ENCODE peak calls at places on chromosomes 2 and 18, in seven cellular contexts. One of them, this sample, is unnamed.

GRCh38 chr18:3508576-3509559 is 58.9 kb downstream of the TGIF1 start:
- DNase-seq in cerebellum: no peak
- DNase-seq in activated CD4-positive, alpha-beta T cell treated with anti-CD3 and anti-CD28 coated beads, Interleukin-2, amount 50 U/mL, for 24 hours: no peak
- DNase-seq in EH: no peak
- DNase-seq in GM12865: no peak
- DNase-seq in myocyte: peak; percentile 75
- DNase-seq in NCI-H446: no peak
- DNase-seq in this sample: no peak

GRCh38 chr2:11995381-11995947 is 249.0 kb downstream of the LPIN1 start:
- DNase-seq in GM12865: no peak
- DNase-seq in activated CD4-positive, alpha-beta T cell treated with anti-CD3 and anti-CD28 coated beads, Interleukin-2, amount 50 U/mL, for 24 hours: no peak
- DNase-seq in cerebellum: no peak
- DNase-seq in EH: peak; percentile 67
- DNase-seq in myocyte: no peak
- DNase-seq in NCI-H446: no peak
- DNase-seq in this sample: no peak

GRCh38 chr2:118122768-118123335 is 34.6 kb downstream of the INSIG2 start:
- DNase-seq in GM12865: peak; percentile 13
- DNase-seq in activated CD4-positive, alpha-beta T cell treated with anti-CD3 and anti-CD28 coated beads, Interleukin-2, amount 50 U/mL, for 24 hours: no peak
- DNase-seq in NCI-H446: no peak
- DNase-seq in myocyte: no peak
- DNase-seq in cerebellum: no peak
- DNase-seq in EH: peak; percentile 19
- DNase-seq in this sample: no peak

GRCh38 chr2:61626827-61627226 is 88.7 kb upstream of the XPO1 start:
- DNase-seq in myocyte: no peak
- DNase-seq in EH: no peak
- DNase-seq in activated CD4-positive, alpha-beta T cell treated with anti-CD3 and anti-CD28 coated beads, Interleukin-2, amount 50 U/mL, for 24 hours: no peak
- DNase-seq in NCI-H446: no peak
- DNase-seq in GM12865: no peak
- DNase-seq in cerebellum: no peak
- DNase-seq in this sample: no peak

GRCh38 chr2:46779447-46779941 is 136.1 kb downstream of the MCFD2 start:
- DNase-seq in myocyte: no peak
- DNase-seq in EH: peak; percentile 48
- DNase-seq in activated CD4-positive, alpha-beta T cell treated with anti-CD3 and anti-CD28 coated beads, Interleukin-2, amount 50 U/mL, for 24 hours: no peak
- DNase-seq in NCI-H446: peak; percentile 8
- DNase-seq in cerebellum: no peak
- DNase-seq in GM12865: no peak
- DNase-seq in this sample: no peak

GRCh38 chr2:232613538-232614134 is 19.8 kb upstream of the EFHD1 start:
- DNase-seq in NCI-H446: no peak
- DNase-seq in activated CD4-positive, alpha-beta T cell treated with anti-CD3 and anti-CD28 coated beads, Interleukin-2, amount 50 U/mL, for 24 hours: no peak
- DNase-seq in myocyte: no peak
- DNase-seq in GM12865: no peak
- DNase-seq in EH: no peak
- DNase-seq in cerebellum: no peak
- DNase-seq in this sample: no peak

GRCh38 chr2:127530245-127531132 is 4.2 kb upstream of the IWS1 start:
- DNase-seq in EH: peak; percentile 74
- DNase-seq in NCI-H446: no peak
- DNase-seq in activated CD4-positive, alpha-beta T cell treated with anti-CD3 and anti-CD28 coated beads, Interleukin-2, amount 50 U/mL, for 24 hours: no peak
- DNase-seq in cerebellum: no peak
- DNase-seq in myocyte: no peak
- DNase-seq in GM12865: no peak
- DNase-seq in this sample: no peak

GRCh38 chr18:60506682-60507081 is 134.1 kb upstream of the MC4R start:
- DNase-seq in myocyte: no peak
- DNase-seq in EH: peak; percentile 8
- DNase-seq in cerebellum: no peak
- DNase-seq in NCI-H446: peak; percentile 47
- DNase-seq in activated CD4-positive, alpha-beta T cell treated with anti-CD3 and anti-CD28 coated beads, Interleukin-2, amount 50 U/mL, for 24 hours: no peak
- DNase-seq in GM12865: no peak
- DNase-seq in this sample: no peak

GRCh38 chr2:10407841-10408648 is 40.1 kb downstream of the ODC1 start:
- DNase-seq in activated CD4-positive, alpha-beta T cell treated with anti-CD3 and anti-CD28 coated beads, Interleukin-2, amount 50 U/mL, for 24 hours: peak; percentile 64
- DNase-seq in myocyte: no peak
- DNase-seq in cerebellum: no peak
- DNase-seq in EH: peak; percentile 78
- DNase-seq in GM12865: peak; percentile 86
- DNase-seq in NCI-H446: no peak
- DNase-seq in this sample: peak; percentile 90

GRCh38 chr2:241125626-241126025 is 23.5 kb upstream of the MTERF4 start:
- DNase-seq in NCI-H446: no peak
- DNase-seq in cerebellum: no peak
- DNase-seq in GM12865: no peak
- DNase-seq in activated CD4-positive, alpha-beta T cell treated with anti-CD3 and anti-CD28 coated beads, Interleukin-2, amount 50 U/mL, for 24 hours: no peak
- DNase-seq in EH: no peak
- DNase-seq in myocyte: no peak
- DNase-seq in this sample: no peak

GRCh38 chr2:127410871-127411396 is 7.3 kb upstream of the PROC start:
- DNase-seq in NCI-H446: peak; percentile 83
- DNase-seq in myocyte: peak; percentile 66
- DNase-seq in cerebellum: peak; percentile 66
- DNase-seq in GM12865: peak; percentile 53
- DNase-seq in EH: peak; percentile 92
- DNase-seq in activated CD4-positive, alpha-beta T cell treated with anti-CD3 and anti-CD28 coated beads, Interleukin-2, amount 50 U/mL, for 24 hours: no peak
- DNase-seq in this sample: no peak

GRCh38 chr2:12950957-12951656 is 234.4 kb downstream of the TRIB2 start:
- DNase-seq in EH: peak; percentile 95
- DNase-seq in activated CD4-positive, alpha-beta T cell treated with anti-CD3 and anti-CD28 coated beads, Interleukin-2, amount 50 U/mL, for 24 hours: no peak
- DNase-seq in cerebellum: no peak
- DNase-seq in NCI-H446: no peak
- DNase-seq in GM12865: no peak
- DNase-seq in myocyte: no peak
- DNase-seq in this sample: no peak